ENCODE peak calls at places on chromosomes 13 and 19, in seven cellular contexts. K, E, W, G, P, Z and O are unnamed samples.

GRCh38 chr13:73667756-73668155 is 466.4 kb downstream of the KLF12 start:
- DNase-seq in K (no peak), E (no peak), W (peak; percentile 18), G (no peak), P (no peak), Z (no peak), O (no peak)

GRCh38 chr19:35689836-35690235 is 14.5 kb upstream of the ZBTB32 start:
- DNase-seq in K (no peak), E (no peak), W (peak; percentile 36), G (no peak), P (no peak), Z (no peak), O (no peak)

GRCh38 chr13:112740502-112741131 is 50.8 kb downstream of the ATP11A start:
- DNase-seq in K (peak; percentile 80), E (peak; percentile 85), W (peak; percentile 56), G (no peak), P (peak; percentile 59), Z (no peak), O (no peak)

GRCh38 chr13:98576963-98577822 is at the start of gene STK24:
- DNase-seq in K (peak; percentile 82), E (peak; percentile 80), W (peak; percentile 72), G (peak; percentile 50), P (peak; percentile 71), Z (peak; percentile 66), O (peak; percentile 79)

GRCh38 chr19:9032136-9032626 is 22.0 kb upstream of the MUC16 start:
- DNase-seq in K (no peak), E (no peak), W (no peak), G (no peak), P (no peak), Z (no peak), O (no peak)

GRCh38 chr19:52248256-52248655 is 21.1 kb upstream of the ZNF766 start:
- DNase-seq in K (peak; percentile 43), E (peak; percentile 43), W (peak; percentile 34), G (peak; percentile 8), P (peak; percentile 56), Z (peak; percentile 42), O (peak; percentile 73)

GRCh38 chr13:41675306-41675705 is 218.0 kb downstream of the RGCC start:
- DNase-seq in K (no peak), E (no peak), W (no peak), G (no peak), P (no peak), Z (no peak), O (no peak)

GRCh38 chr19:42193706-42194105 is 23.8 kb downstream of the DEDD2 start:
- DNase-seq in K (no peak), E (no peak), W (no peak), G (no peak), P (no peak), Z (no peak), O (no peak)

GRCh38 chr13:44436589-44437337 is 63.1 kb downstream of the SERP2 start:
- DNase-seq in K (peak; percentile 90), E (peak; percentile 95), W (peak; percentile 95), G (no peak), P (peak; percentile 84), Z (peak; percentile 89), O (peak; percentile 95)

GRCh38 chr19:29667941-29668340 is 2.7 kb downstream of the PLEKHF1 start:
- DNase-seq in K (no peak), E (no peak), W (no peak), G (peak; percentile 63), P (no peak), Z (no peak), O (no peak)

GRCh38 chr13:108146642-108147041 is 68.7 kb downstream of the LIG4 start:
- DNase-seq in K (no peak), E (no peak), W (no peak), G (no peak), P (no peak), Z (no peak), O (no peak)

GRCh38 chr13:107669356-107669755 is 546.0 kb downstream of the LIG4 start:
- DNase-seq in K (no peak), E (no peak), W (no peak), G (no peak), P (no peak), Z (peak; percentile 41), O (no peak)

GRCh38 chr19:4391701-4392543 is 8.4 kb downstream of the SH3GL1 start:
- DNase-seq in K (peak; percentile 67), E (peak; percentile 53), W (peak; percentile 44), G (no peak), P (no peak), Z (peak; percentile 48), O (no peak)

GRCh38 chr19:43527860-43528622 is 1.0 kb upstream of the ETHE1 start:
- DNase-seq in K (peak; percentile 57), E (no peak), W (peak; percentile 24), G (no peak), P (no peak), Z (peak; percentile 39), O (peak; percentile 80)

GRCh38 chr13:68727165-68727564 is 1380.5 kb upstream of the ATXN8OS start:
- DNase-seq in K (no peak), E (no peak), W (no peak), G (no peak), P (no peak), Z (peak; percentile 23), O (no peak)

GRCh38 chr19:33727331-33728028 is 69.2 kb upstream of the KCTD15 start:
- DNase-seq in K (no peak), E (no peak), W (peak; percentile 45), G (no peak), P (no peak), Z (no peak), O (no peak)

GRCh38 chr19:20660473-20660872 is 898 bp downstream of the ZNF626 start:
- DNase-seq in K (no peak), E (no peak), W (no peak), G (no peak), P (peak; percentile 34), Z (peak; percentile 11), O (peak; percentile 51)

GRCh38 chr19:12792048-12792852 is 964 bp downstream of the JUNB start:
- DNase-seq in K (peak; percentile 75), E (peak; percentile 75), W (peak; percentile 81), G (peak; percentile 58), P (peak; percentile 87), Z (peak; percentile 62), O (peak; percentile 88)

GRCh38 chr13:39186205-39186880 is 148.1 kb downstream of the NHLRC3 start:
- DNase-seq in K (no peak), E (no peak), W (no peak), G (no peak), P (no peak), Z (no peak), O (no peak)

GRCh38 chr19:42270346-42271044 is 1.4 kb downstream of the CIC start:
- DNase-seq in K (peak; percentile 56), E (no peak), W (peak; percentile 77), G (peak; percentile 51), P (peak; percentile 62), Z (peak; percentile 94), O (peak; percentile 86)

GRCh38 chr19:28710278-28710677 is 502.7 kb downstream of the UQCRFS1 start:
- DNase-seq in K (no peak), E (no peak), W (no peak), G (no peak), P (peak; percentile 74), Z (peak; percentile 52), O (no peak)

DNA sequence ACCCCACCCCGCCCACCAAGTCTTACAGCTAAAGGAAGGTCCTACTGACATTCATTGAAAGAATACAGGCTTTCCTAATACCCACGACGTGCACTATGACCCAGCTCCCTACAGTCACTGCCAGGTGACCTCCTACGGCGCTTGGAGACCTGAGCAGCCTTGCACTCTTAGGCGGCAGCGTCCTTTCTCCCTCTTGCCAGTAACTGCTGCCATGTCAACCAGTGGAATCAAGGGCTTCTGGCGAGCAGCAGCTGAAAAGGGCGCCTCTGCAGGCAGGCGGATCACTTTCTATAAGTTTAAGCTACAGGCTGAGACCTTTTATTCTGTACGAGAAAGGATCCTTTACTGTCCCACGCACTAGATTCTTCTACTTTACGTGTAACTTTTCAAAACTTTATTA is 2.0 kb downstream of the KCTD12 start:
- DNase-seq in K (peak; percentile 33), E (peak; percentile 27), W (peak; percentile 35), G (no peak), P (no peak), Z (peak; percentile 49), O (no peak)
- H3K4me3 ChIP-seq in K (peak overlapping the region; percentile 79), E (peak overlapping the region; percentile 94), W (no peak overlapping the region), G (peak overlapping the region; percentile 72), P (no peak overlapping the region), Z (peak overlapping the region; percentile 51), O (peak overlapping the region; percentile 60)

DNA sequence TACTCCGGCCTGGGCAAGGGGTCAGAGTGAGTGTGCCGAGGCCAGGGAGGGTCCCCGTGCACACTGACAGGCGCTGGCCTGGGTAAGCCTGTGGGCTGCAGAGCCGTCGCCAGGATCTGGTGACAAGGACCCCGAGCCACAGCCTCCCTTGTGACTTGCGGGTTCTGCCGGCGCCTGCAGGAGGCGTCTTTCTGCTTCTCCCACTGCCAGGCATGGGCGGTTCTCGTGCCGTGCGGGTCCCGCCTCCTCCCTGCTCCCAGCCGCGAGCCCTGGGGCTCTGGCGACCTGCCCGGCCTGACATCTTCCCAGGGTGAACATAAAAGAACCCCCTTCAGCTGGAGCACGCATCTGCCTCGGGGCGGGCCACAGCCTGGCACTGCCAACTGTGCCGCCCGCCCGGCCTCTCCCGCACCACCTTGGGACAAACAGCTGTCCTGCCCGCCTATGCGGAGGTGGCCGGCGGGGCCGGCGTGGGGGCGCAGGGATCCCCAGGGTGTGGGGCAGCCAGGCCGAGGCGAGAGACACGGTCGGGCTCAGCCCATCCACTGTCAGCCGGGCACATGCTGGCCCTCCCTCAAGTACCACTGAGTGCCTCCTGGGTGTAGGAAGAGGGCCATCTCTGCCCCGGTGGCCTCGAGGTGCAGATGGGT is 1.5 kb upstream of the HCN2 start:
- DNase-seq in K (peak; percentile 61), E (peak; percentile 79), W (peak; percentile 55), G (peak; percentile 33), P (peak; percentile 76), Z (peak; percentile 75), O (no peak)
- H3K27me3 ChIP-seq in K (peaks cover 20% of the 10 kb centered on the region), E (peaks cover 70% of the 10 kb centered on the region), W (peaks cover 20% of the 10 kb centered on the region), G (peaks cover 14% of the 10 kb centered on the region), P (no peaks in the 10 kb centered on the region), Z (peaks cover 14% of the 10 kb centered on the region), O (no peaks in the 10 kb centered on the region)

DNA sequence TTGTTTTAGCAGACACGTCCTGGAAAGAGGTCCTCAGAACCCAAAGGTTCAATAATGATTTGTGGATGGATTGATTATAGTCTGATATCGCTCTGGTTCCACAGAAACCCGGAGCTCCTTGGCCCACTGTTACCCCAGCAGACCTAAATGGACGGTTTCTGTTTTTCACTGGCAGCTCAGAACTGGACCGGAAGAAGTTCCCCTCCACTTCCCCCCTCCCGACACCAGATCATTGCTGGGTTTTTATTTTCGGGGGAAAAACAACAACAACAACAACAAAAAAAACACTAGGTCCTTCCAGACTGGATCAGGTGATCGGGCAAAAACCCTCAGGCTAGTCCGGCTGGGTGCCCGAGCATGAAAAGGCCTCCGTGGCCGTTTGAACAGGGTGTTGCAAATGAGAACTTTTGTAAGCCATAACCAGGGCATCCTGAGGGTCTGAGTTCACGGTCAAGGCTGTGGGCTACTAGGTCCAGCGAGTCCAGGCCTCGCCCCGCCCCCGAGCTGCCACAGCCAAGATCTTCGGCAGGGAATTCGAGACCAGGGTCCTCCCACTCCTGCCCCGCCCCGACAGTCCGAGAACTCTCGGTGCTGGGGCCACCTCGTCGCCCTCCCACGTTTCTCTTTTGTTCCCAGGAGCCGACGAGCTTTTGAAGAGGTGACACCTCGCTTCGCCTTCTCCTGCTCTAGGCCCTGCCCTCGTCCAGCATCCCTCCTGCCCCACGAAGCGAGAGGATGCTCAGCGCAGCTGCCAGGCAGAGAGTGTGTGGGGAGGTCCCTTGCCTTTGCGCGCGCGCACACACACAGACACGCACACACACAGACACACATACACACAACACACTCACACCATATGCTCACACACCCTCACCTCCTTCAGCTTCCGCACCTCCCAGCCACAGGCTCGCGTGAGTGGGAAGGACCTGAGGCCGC is 8.7 kb downstream of the ZIC2 start:
- DNase-seq in K (no peak), E (no peak), W (no peak), G (no peak), P (no peak), Z (no peak), O (peak; percentile 56)
- H3K4me3 ChIP-seq in K (no peak overlapping the region), E (no peak overlapping the region), W (no peak overlapping the region), G (no peak overlapping the region), P (no peak overlapping the region), Z (no peak overlapping the region), O (no peak overlapping the region)

GRCh38 chr19:50315773-50316448 is 13.3 kb downstream of the KCNC3 start:
- DNase-seq in K (no peak), E (no peak), W (no peak), G (no peak), P (peak; percentile 72), Z (no peak), O (no peak)
- H3K27me3 ChIP-seq in K (peaks cover 17% of the 10 kb centered on the region), E (peaks cover 86% of the 10 kb centered on the region), W (peaks cover 19% of the 10 kb centered on the region), G (peaks cover 48% of the 10 kb centered on the region), P (no peaks in the 10 kb centered on the region), Z (peaks cover 17% of the 10 kb centered on the region), O (no peaks in the 10 kb centered on the region)